ENCODE peak calls at places on chromosomes 11 and 22, in six cellular contexts. K is fibroblast of the aortic adventitia, H is BJ, P is astrocyte of the cerebellum, G is stomach, N is GM12878. Y is an unnamed sample.

GRCh38 chr11:124745835-124746620 is 6.0 kb downstream of the VSIG2 start:
- DNase-seq in K (no peak), H (no peak), P (no peak), G (no peak), N (no peak), Y (no peak)

GRCh38 chr11:35787626-35788025 is 125.1 kb downstream of the TRIM44 start:
- DNase-seq in K (no peak), H (no peak), P (no peak), G (no peak), N (no peak), Y (no peak)

GRCh38 chr22:25365491-25366261 is 146.2 kb downstream of the CRYBB2 start:
- DNase-seq in K (no peak), H (no peak), P (no peak), G (peak), N (no peak), Y (no peak)

GRCh38 chr22:44519895-44520294 is 21.9 kb upstream of the RTL6 start:
- DNase-seq in K (no peak), H (no peak), P (no peak), G (no peak), N (no peak), Y (no peak)

GRCh38 chr22:23182289-23183106 is 2.2 kb downstream of the BCR start:
- DNase-seq in K (no peak), H (no peak), P (no peak), G (no peak), N (peak), Y (no peak)

GRCh38 chr11:78400701-78401100 is 16.9 kb downstream of the GAB2 start:
- DNase-seq in K (no peak), H (no peak), P (no peak), G (no peak), N (no peak), Y (no peak)

GRCh38 chr11:87604350-87604749 is 566.6 kb downstream of the TMEM135 start:
- DNase-seq in K (no peak), H (no peak), P (no peak), G (no peak), N (no peak), Y (no peak)

GRCh38 chr11:69249641-69250502 is 44.1 kb upstream of the MYEOV start:
- DNase-seq in K (peak), H (no peak), P (peak), G (no peak), N (no peak), Y (no peak)

GRCh38 chr11:127226376-127226775 is 225.8 kb upstream of the KIRREL3 start:
- DNase-seq in K (no peak), H (no peak), P (no peak), G (no peak), N (no peak), Y (no peak)

DNA sequence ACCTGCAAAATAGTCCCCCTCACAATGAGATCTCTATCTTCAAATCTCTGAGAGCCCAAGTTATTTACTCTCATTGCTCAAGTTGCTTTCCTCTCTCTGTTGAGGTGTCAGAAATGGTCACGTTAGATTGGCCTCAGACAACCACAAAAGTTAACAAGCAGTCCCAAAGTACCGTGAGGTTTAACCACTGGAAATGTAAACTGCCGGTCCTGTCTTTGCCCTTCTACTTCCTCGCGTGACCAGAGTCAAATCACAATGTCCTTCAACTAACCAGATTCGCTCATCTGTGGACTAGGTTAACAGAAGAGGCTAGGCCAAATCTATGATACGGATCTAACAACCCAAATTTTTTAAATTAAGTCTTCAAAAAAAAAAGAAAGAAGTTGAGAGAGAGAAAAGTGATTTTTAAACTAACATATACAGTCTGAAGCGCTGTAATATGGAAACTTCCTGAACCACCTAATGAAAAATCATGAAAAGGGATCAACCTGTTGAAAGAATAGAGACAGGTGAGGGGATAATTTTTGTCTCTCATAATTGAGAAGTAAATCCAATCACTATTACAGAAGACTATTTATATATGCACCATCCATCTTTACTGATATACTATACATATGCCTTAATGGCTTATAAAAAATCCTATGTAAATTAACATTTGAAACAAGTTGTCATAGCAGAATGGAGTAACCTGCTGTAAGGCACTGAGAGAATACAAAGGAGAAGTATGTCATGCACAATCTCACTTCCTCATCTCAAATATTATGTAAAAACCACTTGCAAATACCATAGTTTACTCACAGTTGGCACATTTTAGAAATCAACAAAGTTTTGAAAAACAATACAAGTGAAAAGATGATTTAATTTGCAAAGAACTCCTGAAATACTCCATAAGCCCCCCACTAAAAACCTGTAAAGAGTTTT is 3.3 kb upstream of the JAML start:
- DNase-seq in K (no peak), H (no peak), P (no peak), G (no peak), N (no peak), Y (no peak)
- H3K4me3 ChIP-seq in K (no peak), H (no peak), P (no peak), G (no peak), N (no peak), Y (no peak)

GRCh38 chr11:3202759-3203158 is 15.9 kb downstream of the MRGPRG start:
- DNase-seq in K (no peak), H (no peak), P (no peak), G (no peak), N (no peak), Y (no peak)
- H3K4me3 ChIP-seq in K (no peak), H (no peak), P (no peak), G (peak), N (no peak), Y (no peak)

DNA sequence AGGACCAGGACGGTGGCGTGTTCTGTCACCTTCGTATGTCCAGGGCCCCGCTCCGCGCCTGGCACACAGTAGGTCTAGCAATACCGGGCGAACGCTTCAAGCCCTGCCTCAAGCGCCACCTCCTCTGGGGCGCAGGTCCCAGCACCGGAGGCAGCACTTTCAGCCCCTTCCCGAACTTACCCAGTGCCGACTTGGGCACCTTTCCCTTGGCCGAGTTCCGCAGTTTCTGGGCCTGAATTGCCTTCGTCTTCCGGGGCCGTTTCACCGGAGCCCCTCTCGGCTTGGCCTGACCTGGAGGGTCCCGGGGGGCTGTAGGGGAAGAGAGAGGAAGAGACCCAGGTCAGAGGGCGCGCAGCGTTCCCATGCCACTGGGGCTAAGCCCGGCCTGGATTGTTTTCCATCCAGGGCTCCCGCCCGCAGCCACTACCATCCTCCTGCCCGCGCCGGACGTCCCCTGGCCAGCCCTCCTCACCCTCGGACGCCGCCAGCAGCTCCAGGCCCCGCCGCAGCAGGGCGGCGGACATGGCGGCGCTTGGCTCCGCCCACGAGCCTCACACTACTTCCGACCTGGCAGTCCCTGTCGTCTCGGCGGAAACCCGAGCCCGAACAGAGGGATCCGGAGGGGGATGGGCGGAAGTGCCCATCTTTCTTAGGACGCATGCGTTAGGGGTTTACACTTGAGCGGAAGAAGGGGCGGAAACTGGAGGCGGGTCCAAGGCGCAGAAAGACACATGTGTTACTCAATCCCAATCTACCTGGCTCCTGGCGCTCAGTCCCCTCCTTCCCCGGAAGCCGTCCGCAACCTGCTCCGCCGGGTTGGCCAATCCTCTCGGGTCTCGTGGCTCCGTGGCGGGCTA is at the start of gene RPS19BP1:
- DNase-seq in K (peak), H (peak), P (peak), G (peak), N (peak), Y (peak)
- H3K4me3 ChIP-seq in K (peak), H (peak), P (peak), G (peak), N (peak), Y (peak)

GRCh38 chr22:21570398-21570797 is 2.9 kb downstream of the UBE2L3 start:
- DNase-seq in K (no peak), H (no peak), P (no peak), G (no peak), N (no peak), Y (no peak)
- H3K4me3 ChIP-seq in K (no peak), H (no peak), P (no peak), G (no peak), N (peak), Y (no peak)

DNA sequence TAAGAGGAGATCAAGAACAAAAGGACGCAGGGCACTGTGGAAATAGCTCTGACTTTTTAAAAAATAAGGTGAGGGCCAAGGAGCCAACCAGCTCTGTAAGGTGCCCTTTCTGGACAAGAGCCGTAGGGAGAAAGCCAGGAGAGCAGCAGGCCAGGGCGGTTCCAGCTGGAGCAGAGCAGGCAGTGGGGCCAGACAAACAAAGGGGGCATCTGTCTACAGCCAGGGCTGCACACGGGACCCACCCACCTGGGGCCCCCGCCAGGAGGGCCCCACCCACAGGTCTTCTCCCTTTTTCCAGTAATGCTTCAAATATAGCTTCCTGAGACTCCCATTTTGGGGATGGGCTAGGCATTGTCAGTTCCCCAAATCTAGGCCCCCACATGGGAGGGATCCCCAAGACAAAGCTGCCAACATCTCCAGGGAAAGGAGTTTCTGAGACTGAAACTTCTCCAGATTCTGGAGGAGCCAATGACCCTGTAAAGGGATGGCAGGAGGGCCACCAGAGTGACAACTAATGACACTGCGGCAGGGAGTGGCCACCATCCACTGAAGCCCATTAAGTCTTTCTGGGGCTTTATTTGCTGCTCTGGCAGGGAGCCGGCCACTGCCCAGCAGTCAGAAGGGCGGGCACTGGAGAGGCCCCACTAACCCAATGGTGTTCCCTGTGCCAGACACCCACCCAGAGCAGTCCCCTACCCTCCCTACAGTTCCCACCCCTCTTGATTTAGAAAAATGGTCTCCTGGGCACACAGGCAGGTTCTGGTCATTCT is 1.9 kb downstream of the ZFTA start:
- DNase-seq in K (no peak), H (no peak), P (no peak), G (no peak), N (no peak), Y (no peak)
- H3K4me3 ChIP-seq in K (peak), H (peak), P (peak), G (peak), N (peak), Y (peak)

GRCh38 chr11:63763506-63764200 is 4.9 kb downstream of the ZFTA start:
- DNase-seq in K (no peak), H (no peak), P (no peak), G (no peak), N (no peak), Y (no peak)
- H3K4me3 ChIP-seq in K (no peak), H (no peak), P (peak), G (peak), N (no peak), Y (peak)

DNA sequence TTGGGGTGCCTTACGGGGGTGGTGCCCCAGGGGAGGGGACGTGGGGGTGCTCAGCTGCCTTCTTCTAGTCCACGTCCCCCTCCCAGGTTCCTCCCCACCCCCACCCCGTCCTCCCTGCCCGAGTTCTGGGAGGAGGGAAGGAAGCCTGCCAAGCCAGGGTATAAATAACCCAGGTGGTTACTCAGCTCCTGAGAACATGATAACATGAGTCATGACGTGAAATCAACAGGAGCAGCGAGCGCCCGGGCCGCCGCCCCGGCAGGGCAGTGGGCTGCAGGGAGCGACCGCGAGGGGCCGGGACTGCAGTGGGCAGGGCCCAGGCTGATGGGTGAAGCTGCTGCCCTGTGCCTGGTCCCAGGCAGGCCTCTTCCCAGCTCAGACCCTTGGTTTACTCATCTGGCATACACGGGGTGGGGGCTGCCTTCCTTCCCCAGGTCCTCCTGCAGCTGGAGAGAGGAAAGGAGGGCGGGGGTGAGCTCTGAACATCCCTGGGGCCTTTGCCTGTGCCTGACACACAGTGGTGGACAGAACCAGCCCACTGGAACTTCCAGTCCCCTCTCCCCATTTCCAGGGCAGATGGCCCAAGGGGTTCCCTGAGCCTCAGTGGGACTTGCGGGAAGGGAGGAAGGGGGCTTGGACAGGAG is 8.8 kb upstream of the PDGFB start:
- DNase-seq in K (peak), H (peak), P (peak), G (peak), N (no peak), Y (peak)
- H3K4me3 ChIP-seq in K (no peak), H (no peak), P (no peak), G (peak), N (no peak), Y (peak)

GRCh38 chr22:50261615-50262459 is at the start of gene MAPK12:
- DNase-seq in K (no peak), H (no peak), P (no peak), G (no peak), N (no peak), Y (no peak)
- H3K4me3 ChIP-seq in K (peak), H (peak), P (peak), G (peak), N (peak), Y (peak)

GRCh38 chr11:119422505-119423416 is at the start of gene THY1:
- DNase-seq in K (peak), H (no peak), P (no peak), G (no peak), N (no peak), Y (no peak)
- H3K4me3 ChIP-seq in K (peak), H (peak), P (peak), G (peak), N (peak), Y (peak)

GRCh38 chr22:42289671-42290269 is 19.3 kb upstream of the TCF20 start:
- DNase-seq in K (no peak), H (no peak), P (peak), G (no peak), N (no peak), Y (no peak)

GRCh38 chr22:42287174-42287890 is 16.9 kb upstream of the TCF20 start:
- DNase-seq in K (no peak), H (no peak), P (no peak), G (no peak), N (no peak), Y (no peak)

GRCh38 chr22:42291287-42291686 is 20.8 kb upstream of the TCF20 start:
- DNase-seq in K (no peak), H (no peak), P (no peak), G (no peak), N (no peak), Y (no peak)

GRCh38 chr22:42286205-42286604 is 15.8 kb upstream of the TCF20 start:
- DNase-seq in K (no peak), H (no peak), P (no peak), G (no peak), N (no peak), Y (no peak)

GRCh38 chr22:42288791-42289190 is 18.3 kb upstream of the TCF20 start:
- DNase-seq in K (no peak), H (no peak), P (no peak), G (no peak), N (no peak), Y (no peak)
- H3K4me3 ChIP-seq in K (no peak), H (no peak), P (no peak), G (no peak), N (no peak), Y (no peak)